ENCODE peak calls at places on chromosomes 13 and 19, in five cellular contexts. O, E, T, I and G are unnamed samples.

GRCh38 chr13:74246398-74246975 is 112.3 kb upstream of the KLF12 start:
- DNase-seq in E (peak; percentile 18), O (peak; percentile 70), T (no peak), I (peak; percentile 69), G (no peak)

GRCh38 chr13:70736622-70737317 is 628.5 kb upstream of the KLHL1 start:
- DNase-seq in O (no peak), T (no peak), I (no peak), E (no peak), G (no peak)

GRCh38 chr13:83221256-83221655 is 661.0 kb downstream of the SLITRK1 start:
- DNase-seq in I (no peak), E (no peak), O (peak; percentile 35), T (peak; percentile 4), G (no peak)

GRCh38 chr13:83503424-83503823 is 378.9 kb downstream of the SLITRK1 start:
- DNase-seq in T (no peak), I (no peak), E (no peak), O (peak; percentile 34), G (no peak)

GRCh38 chr13:76832258-76832988 is 53.8 kb downstream of the KCTD12 start:
- DNase-seq in O (no peak), T (no peak), I (no peak), E (no peak), G (no peak)

GRCh38 chr13:111516712-111517640 is 196.5 kb downstream of the TEX29 start:
- DNase-seq in T (no peak), I (no peak), O (no peak), E (no peak), G (no peak)

GRCh38 chr19:15671891-15672579 is 852 bp upstream of the CYP4F12 start:
- DNase-seq in I (no peak), O (no peak), E (no peak), T (no peak), G (no peak)

GRCh38 chr19:46225558-46226004 is 4.0 kb upstream of the IGFL1 start:
- DNase-seq in O (peak; percentile 27), E (no peak), I (no peak), T (no peak), G (no peak)

GRCh38 chr19:2811735-2812413 is 7.8 kb upstream of the ZNF554 start:
- DNase-seq in O (no peak), I (no peak), T (no peak), E (no peak), G (no peak)